ENCODE peak calls at places on chromosomes 1 and 21, in ten cellular contexts. A is aorta; D is left lung; Y is breast epithelium; I is astrocyte; E is psoas muscle; W is testis; Z is CD8-positive, alpha-beta memory T cell; N is mesendoderm; B is A549. H is an unnamed sample.
A peak's percentile ranks its signal among the peaks of the same experiment; 100 is the strongest.

GRCh38 chr1:160214481-160215140 is 9.4 kb downstream of the PEA15 start:
- DNase-seq in A (no peak), B (no peak), D (no peak), E (no peak), N (no peak), Z (no peak), I (no peak), W (peak; percentile 72), Y (no peak), H (no peak)

GRCh38 chr1:115811140-115811828 is 29.6 kb downstream of the NHLH2 start:
- DNase-seq in B (no peak), Y (no peak), I (no peak), D (peak; percentile 52), Z (no peak), W (no peak), A (no peak), E (no peak), N (peak; percentile 83), H (no peak)

GRCh38 chr1:225817611-225818061 is 7.7 kb downstream of the EPHX1 start:
- DNase-seq in N (peak; percentile 90), Y (peak; percentile 72), A (peak; percentile 89), B (peak; percentile 65), W (peak; percentile 91), D (peak; percentile 88), E (peak; percentile 80), Z (no peak), I (peak; percentile 90), H (no peak)

GRCh38 chr1:50422946-50423669 is at the start of gene DMRTA2:
- DNase-seq in A (peak; percentile 76), N (peak; percentile 71), W (no peak), Z (no peak), Y (no peak), B (peak; percentile 87), E (no peak), I (peak; percentile 7), D (no peak), H (no peak)

GRCh38 chr1:70906790-70907189 is 140.8 kb downstream of the PTGER3 start:
- DNase-seq in N (no peak), Y (no peak), E (no peak), D (no peak), W (no peak), I (no peak), A (no peak), B (no peak), Z (no peak), H (no peak)

GRCh38 chr1:60274422-60275419 is 201.2 kb upstream of the C1orf87 start:
- DNase-seq in N (no peak), D (no peak), W (no peak), E (no peak), Y (no peak), I (no peak), A (no peak), Z (no peak), B (no peak), H (no peak)

GRCh38 chr1:115242543-115242942 is 95.5 kb downstream of the NGF start:
- DNase-seq in W (no peak), E (no peak), D (no peak), Y (no peak), N (no peak), Z (no peak), A (no peak), I (no peak), B (no peak), H (no peak)

GRCh38 chr1:114496091-114496490 is 14.9 kb downstream of the TRIM33 start:
- DNase-seq in Y (no peak), N (no peak), W (no peak), Z (no peak), B (no peak), D (no peak), E (no peak), A (no peak), I (no peak), H (no peak)

GRCh38 chr1:108881369-108881768 is 4.6 kb downstream of the GPSM2 start:
- DNase-seq in W (no peak), I (peak; percentile 40), D (no peak), E (no peak), Z (no peak), A (no peak), N (no peak), Y (no peak), B (no peak), H (no peak)

GRCh38 chr1:32215629-32216505 is 6.3 kb downstream of the TMEM234 start:
- DNase-seq in D (peak; percentile 48), I (no peak), Z (peak; percentile 32), B (peak; percentile 62), E (no peak), W (peak; percentile 82), Y (peak; percentile 63), N (peak; percentile 87), A (peak; percentile 80), H (no peak)

GRCh38 chr1:15249032-15249601 is 2.1 kb downstream of the FHAD1 start:
- DNase-seq in A (no peak), I (peak; percentile 29), Y (no peak), Z (peak; percentile 46), W (no peak), E (no peak), D (no peak), N (no peak), B (no peak), H (no peak)

GRCh38 chr1:204927673-204928641 is 57.3 kb downstream of the NFASC start:
- DNase-seq in D (no peak), I (no peak), W (no peak), N (peak; percentile 98), Z (no peak), E (no peak), A (peak; percentile 52), B (no peak), Y (no peak), H (no peak)
- H3K27ac ChIP-seq in D (no peak overlapping the region), I (no peak overlapping the region), W (no peak overlapping the region), N (peak overlapping the region; percentile 88), Z (no peak overlapping the region), E (no peak overlapping the region), A (no peak overlapping the region), B (no peak overlapping the region), Y (no peak overlapping the region), H (no peak overlapping the region)

GRCh38 chr1:234841710-234842231 is 231.8 kb upstream of the IRF2BP2 start:
- DNase-seq in W (peak; percentile 30), I (no peak), Z (no peak), N (no peak), B (no peak), D (peak; percentile 79), A (no peak), E (no peak), Y (no peak), H (no peak)
- H3K4me1 ChIP-seq in W (peaks cover 4% of the 10 kb centered on the region), I (peaks cover 13% of the 10 kb centered on the region), Z (peaks cover 56% of the 10 kb centered on the region), N (no peaks in the 10 kb centered on the region), B (peaks cover 32% of the 10 kb centered on the region), D (no peaks in the 10 kb centered on the region), A (no peaks in the 10 kb centered on the region), E (peaks cover 13% of the 10 kb centered on the region), Y (no peaks in the 10 kb centered on the region), H (peaks cover 10% of the 10 kb centered on the region)

GRCh38 chr21:24045373-24045772 is 1561.9 kb downstream of the MRPL39 start:
- DNase-seq in D (no peak), E (no peak), W (no peak), Y (no peak), I (no peak), Z (no peak), A (no peak), N (no peak), B (no peak), H (no peak)
- H3K4me3 ChIP-seq in D (no peak overlapping the region), E (no peak overlapping the region), W (no peak overlapping the region), Y (no peak overlapping the region), I (no peak overlapping the region), Z (no peak overlapping the region), A (no peak overlapping the region), N (no peak overlapping the region), B (no peak overlapping the region), H (no peak overlapping the region)

DNA sequence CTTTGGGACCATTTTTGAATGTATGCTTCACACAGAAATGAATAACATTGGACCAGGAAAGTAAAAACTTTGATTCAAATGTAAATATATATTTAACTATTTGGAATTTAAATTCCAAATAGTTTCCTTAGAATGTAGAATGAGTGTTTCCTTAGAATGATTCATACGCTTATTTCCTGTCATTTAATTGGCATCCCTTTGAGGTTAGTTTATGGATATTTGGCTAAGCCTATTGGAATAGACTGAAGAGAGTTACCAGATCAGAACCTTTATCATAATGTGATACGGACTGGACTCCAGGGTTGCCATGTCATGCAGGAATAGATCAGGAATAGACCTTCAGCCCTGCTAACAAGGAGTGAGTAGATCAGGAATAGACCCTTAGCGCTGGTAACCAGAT is 133.1 kb downstream of the TNNI3K start:
- DNase-seq in W (no peak), Y (no peak), N (no peak), Z (no peak), D (no peak), B (no peak), A (no peak), E (no peak), I (peak; percentile 19), H (no peak)
- H3K27ac ChIP-seq in W (no peak overlapping the region), Y (no peak overlapping the region), N (no peak overlapping the region), Z (no peak overlapping the region), D (no peak overlapping the region), B (no peak overlapping the region), A (no peak overlapping the region), E (no peak overlapping the region), I (no peak overlapping the region), H (no peak overlapping the region)